ENCODE peak calls at places on chromosomes 13 and 19, in ten cellular contexts. L is body of pancreas, O is stomach, V is spleen, T is endothelial cell of umbilical vein, P is H1, Y is HCT116, R is ovary, N is breast epithelium, S is sigmoid colon. X is an unnamed sample.

GRCh38 chr19:38037151-38037611 is 130.2 kb downstream of the SIPA1L3 start:
- DNase-seq in L (peak; percentile 69), N (no peak), R (no peak), P (no peak), T (no peak), O (no peak), Y (no peak), S (no peak), V (no peak), X (no peak)

GRCh38 chr13:76825415-76825814 is 60.8 kb downstream of the KCTD12 start:
- DNase-seq in S (no peak), P (no peak), V (no peak), R (no peak), L (no peak), O (no peak), Y (no peak), T (no peak), N (no peak), X (no peak)

GRCh38 chr19:58107778-58108545 is 9.9 kb upstream of the ZSCAN18 start:
- DNase-seq in O (no peak), L (no peak), R (no peak), Y (no peak), T (no peak), P (no peak), N (no peak), V (no peak), S (no peak), X (no peak)

GRCh38 chr13:43800828-43801227 is 14.1 kb upstream of the ENOX1 start:
- DNase-seq in N (no peak), R (no peak), Y (no peak), L (no peak), T (no peak), O (no peak), S (no peak), V (no peak), P (no peak), X (no peak)

GRCh38 chr13:42064259-42064658 is 15.8 kb downstream of the DGKH start:
- DNase-seq in V (no peak), Y (no peak), N (no peak), S (no peak), O (no peak), P (no peak), L (no peak), T (peak; percentile 7), R (no peak), X (no peak)

GRCh38 chr19:35556846-35557538 is 6.5 kb downstream of the ATP4A start:
- DNase-seq in S (no peak), P (no peak), V (peak; percentile 44), N (no peak), R (no peak), Y (no peak), L (no peak), O (no peak), T (no peak), X (no peak)

GRCh38 chr13:110388141-110388943 is 81.3 kb downstream of the COL4A2 start:
- DNase-seq in O (no peak), L (no peak), N (peak; percentile 50), S (peak; percentile 97), V (no peak), P (no peak), R (peak; percentile 58), T (no peak), Y (no peak), X (no peak)

GRCh38 chr13:37868691-37869505 is 674 bp downstream of the TRPC4 start:
- DNase-seq in V (no peak), P (no peak), T (peak; percentile 28), S (no peak), O (no peak), Y (no peak), N (no peak), L (no peak), R (no peak), X (no peak)

GRCh38 chr13:29857089-29857488 is 6.7 kb upstream of the UBL3 start:
- DNase-seq in O (peak; percentile 46), V (no peak), Y (no peak), R (no peak), L (no peak), S (no peak), P (no peak), T (no peak), N (no peak), X (no peak)

GRCh38 chr13:57739791-57740190 is 108.2 kb downstream of the PCDH17 start:
- DNase-seq in O (no peak), T (no peak), P (no peak), R (no peak), N (no peak), Y (no peak), L (no peak), V (no peak), S (no peak), X (no peak)

GRCh38 chr13:78660130-78660857 is 1.3 kb upstream of the OBI1 start:
- DNase-seq in P (no peak), L (peak; percentile 11), N (no peak), V (peak; percentile 77), O (no peak), R (peak; percentile 21), S (no peak), Y (no peak), T (peak; percentile 11), X (peak; percentile 45)

DNA sequence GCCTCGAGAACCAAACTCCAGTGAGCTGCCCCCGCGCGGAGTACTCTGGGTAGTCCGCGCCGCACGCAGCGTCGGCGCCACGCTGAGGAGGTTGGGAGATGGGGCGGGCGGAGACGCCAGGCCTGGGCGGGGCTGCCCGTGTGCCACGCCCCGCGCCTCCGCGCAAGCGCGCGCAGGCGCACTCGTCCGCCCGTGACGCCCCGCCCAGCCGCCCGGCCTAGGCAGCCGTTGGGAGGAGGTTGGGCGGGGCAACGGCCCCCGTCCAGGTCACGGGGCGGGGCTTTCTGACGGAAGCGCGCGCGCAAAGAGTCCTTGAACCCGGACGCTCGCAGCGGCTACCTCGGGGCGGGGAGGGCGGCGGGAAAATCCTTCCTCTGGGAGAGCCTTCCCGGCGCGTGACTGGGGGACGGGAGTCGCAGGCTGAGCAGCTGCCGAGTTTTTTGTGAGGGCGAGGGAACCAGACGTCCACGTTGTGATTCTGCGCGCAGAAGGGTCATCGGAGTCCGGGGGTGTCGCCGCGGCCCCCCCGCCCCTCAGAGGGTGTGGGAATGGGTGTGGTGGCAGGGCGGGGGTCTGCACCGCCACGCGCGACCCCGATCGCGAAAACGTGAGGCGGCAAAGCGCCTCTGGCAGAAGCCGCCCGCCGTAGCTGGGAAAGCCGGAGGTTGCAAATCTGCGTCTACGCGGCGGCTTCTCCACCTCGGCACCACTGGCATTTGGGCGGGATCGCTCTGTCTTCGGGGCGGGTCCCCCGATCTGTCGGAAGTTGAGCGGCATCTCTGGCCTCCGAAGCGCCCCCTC is at the start of gene MED26:
- DNase-seq in Y (peak; percentile 78), P (peak; percentile 79), R (peak; percentile 99), T (peak; percentile 94), V (peak; percentile 98), O (peak; percentile 96), N (peak; percentile 92), S (peak; percentile 97), L (peak; percentile 97), X (peak; percentile 97)
- H3K4me1 ChIP-seq in Y (peaks cover 6% of the 10 kb centered on the region), P (peaks cover 3% of the 10 kb centered on the region), R (peaks cover 8% of the 10 kb centered on the region), T (peaks cover 18% of the 10 kb centered on the region), V (peaks cover 41% of the 10 kb centered on the region), O (peaks cover 33% of the 10 kb centered on the region), N (peaks cover 21% of the 10 kb centered on the region), S (peaks cover 25% of the 10 kb centered on the region), L (peaks cover 41% of the 10 kb centered on the region), X (peaks cover 29% of the 10 kb centered on the region)

GRCh38 chr19:44113138-44113783 is at the start of gene ZNF225:
- DNase-seq in O (peak; percentile 95), Y (peak; percentile 97), T (peak; percentile 98), V (peak; percentile 94), P (peak; percentile 97), N (peak; percentile 97), R (peak; percentile 93), L (peak; percentile 97), S (peak; percentile 98), X (peak; percentile 99)
- TF ChIP-seq POLR2A in O (no peak), Y (peak; percentile 63), T (peak; percentile 85), V (no peak), P (peak; percentile 92), N (no peak), R (no peak), L (peak; percentile 50), S (no peak), X (no peak)

GRCh38 chr19:4985551-4985991 is 16.7 kb downstream of the KDM4B start:
- DNase-seq in R (peak; percentile 46), Y (no peak), T (no peak), L (no peak), N (no peak), S (no peak), O (no peak), P (no peak), V (no peak), X (no peak)
- H3K4me1 ChIP-seq in R (peaks cover 28% of the 10 kb centered on the region), Y (peaks cover 4% of the 10 kb centered on the region), T (peaks cover 10% of the 10 kb centered on the region), L (peaks cover 27% of the 10 kb centered on the region), N (peaks cover 4% of the 10 kb centered on the region), S (peaks cover 44% of the 10 kb centered on the region), O (peaks cover 28% of the 10 kb centered on the region), P (peaks cover 7% of the 10 kb centered on the region), V (peaks cover 28% of the 10 kb centered on the region), X (peaks cover 33% of the 10 kb centered on the region)

GRCh38 chr19:41745761-41746160 is 9.6 kb upstream of the CEACAM6 start:
- DNase-seq in Y (no peak), T (no peak), N (no peak), O (no peak), V (no peak), R (no peak), S (no peak), L (no peak), P (no peak), X (no peak)

GRCh38 chr19:41741244-41741554 is 14.1 kb upstream of the CEACAM6 start:
- DNase-seq in Y (no peak), S (no peak), T (no peak), R (no peak), L (no peak), N (no peak), V (no peak), O (no peak), P (no peak), X (no peak)

GRCh38 chr19:41748012-41748411 is 7.3 kb upstream of the CEACAM6 start:
- DNase-seq in O (no peak), S (no peak), P (no peak), L (no peak), T (no peak), V (no peak), N (no peak), R (no peak), Y (no peak), X (no peak)

GRCh38 chr19:41744850-41745249 is 10.5 kb upstream of the CEACAM6 start:
- DNase-seq in O (no peak), Y (no peak), T (no peak), L (no peak), S (no peak), P (no peak), R (no peak), N (no peak), V (no peak), X (no peak)

DNA sequence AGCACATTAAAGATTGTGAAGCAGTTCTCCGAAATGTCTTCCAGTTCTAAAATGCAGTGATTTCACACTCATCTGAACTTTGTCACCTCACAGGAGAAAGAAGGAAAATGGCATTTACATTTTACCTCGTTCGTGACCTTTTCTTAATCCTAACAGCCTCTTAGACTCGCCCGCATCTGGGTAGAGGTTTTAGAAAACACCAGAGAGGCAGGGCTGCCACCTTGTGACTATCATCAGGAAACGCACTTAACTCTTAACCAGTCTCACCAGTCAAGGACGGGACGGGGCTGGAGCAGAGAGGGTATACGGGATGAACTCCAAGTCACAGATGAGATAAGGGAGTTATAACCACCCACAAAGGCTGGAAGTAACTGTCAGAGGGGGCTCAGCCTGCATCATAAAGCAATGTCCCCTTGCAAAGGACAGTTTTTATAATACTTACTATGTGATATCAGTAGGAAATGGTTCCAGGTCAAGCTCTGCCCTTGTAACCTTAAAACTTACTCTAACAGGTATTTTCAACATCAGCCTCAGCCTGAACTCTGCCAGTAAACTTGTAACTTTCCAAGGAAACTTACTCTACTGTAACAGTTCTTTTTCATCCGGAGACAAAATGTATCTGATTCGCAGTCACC is 8.6 kb upstream of the CEACAM6 start:
- DNase-seq in Y (peak; percentile 47), V (no peak), O (peak; percentile 73), R (no peak), L (peak; percentile 75), P (no peak), N (no peak), S (no peak), T (peak; percentile 36), X (peak; percentile 42)
- TF ChIP-seq POLR2A in Y (no peak), V (no peak), O (no peak), R (no peak), L (no peak), P (no peak), N (no peak), S (no peak), T (no peak), X (no peak)

X was measured in testis.